ENCODE peak calls at places on chromosomes 4 and X, in four cellular contexts. S is prostate gland, M is Peyer's patch, C is heart left ventricle. R is an unnamed sample. For H3K27me3, the result is how much of the 10 kb centered on the place peaks cover.

GRCh38 chr4:184252136-184253071 is 34.7 kb upstream of the ENPP6 start:
- DNase-seq in S (no peak), M (no peak), C (no peak), R (peak)

GRCh38 chrX:142089193-142089592 is 115.9 kb downstream of the MAGEC2 start:
- DNase-seq in S (no peak), M (no peak), C (no peak), R (no peak)

GRCh38 chrX:1685460-1685859 is 70.6 kb downstream of the ASMT start:
- DNase-seq in S (no peak), M (no peak), C (no peak), R (peak)

GRCh38 chr4:103802766-103803165 is 83.0 kb upstream of the TACR3 start:
- DNase-seq in S (no peak), M (no peak), C (no peak), R (no peak)

GRCh38 chrX:144494069-144494468 is 610.2 kb downstream of the UBE2NL start:
- DNase-seq in S (no peak), M (no peak), C (no peak), R (no peak)

GRCh38 chr4:183936574-183937335 is 31.6 kb downstream of the STOX2 start:
- DNase-seq in S (no peak), M (no peak), C (no peak), R (no peak)

GRCh38 chr4:41209187-41209586 is 5.2 kb downstream of the APBB2 start:
- DNase-seq in S (no peak), M (peak), C (no peak), R (no peak)

GRCh38 chr4:39841894-39842293 is 135.8 kb downstream of the PDS5A start:
- DNase-seq in S (no peak), M (no peak), C (no peak), R (no peak)

GRCh38 chr4:147975325-147975724 is 243.4 kb downstream of the ARHGAP10 start:
- DNase-seq in S (no peak), M (no peak), C (no peak), R (no peak)

GRCh38 chr4:73250642-73251041 is 8.0 kb downstream of the ANKRD17 start:
- DNase-seq in S (no peak), M (no peak), C (no peak), R (no peak)

GRCh38 chr4:25861951-25862410 is 807 bp downstream of the SEL1L3 start:
- DNase-seq in S (peak), M (peak), C (no peak), R (no peak)

GRCh38 chrX:28549839-28550238 is 37.4 kb upstream of the IL1RAPL1 start:
- DNase-seq in S (no peak), M (no peak), C (no peak), R (no peak)

GRCh38 chrX:104697264-104697663 is 131.3 kb downstream of the IL1RAPL2 start:
- DNase-seq in S (no peak), M (no peak), C (no peak), R (no peak)

GRCh38 chr4:88802585-88803285 is 105.1 kb upstream of the NAP1L5 start:
- DNase-seq in S (no peak), M (no peak), C (no peak), R (no peak)

GRCh38 chr4:12729384-12729783 is 754.8 kb downstream of the RAB28 start:
- DNase-seq in S (no peak), M (no peak), C (no peak), R (no peak)

GRCh38 chr4:142282870-142283431 is 563.1 kb downstream of the INPP4B start:
- DNase-seq in S (no peak), M (no peak), C (no peak), R (no peak)

GRCh38 chrX:119398974-119399771 is at the start of gene SLC25A43:
- DNase-seq in S (no peak), M (peak), C (peak), R (no peak)

GRCh38 chr4:21949073-21949457 is 493 bp upstream of the KCNIP4 start:
- DNase-seq in S (no peak), M (peak), C (no peak), R (no peak)

GRCh38 chr4:22688236-22688635 is 4.5 kb upstream of the GBA3 start:
- DNase-seq in S (no peak), M (no peak), C (no peak), R (no peak)

GRCh38 chrX:80808854-80809493 is 703 bp downstream of the BRWD3 start:
- DNase-seq in S (peak), M (peak), C (peak), R (no peak)

GRCh38 chr4:78638324-78639172 is 87.0 kb downstream of the ANXA3 start:
- DNase-seq in S (no peak), M (no peak), C (no peak), R (no peak)

GRCh38 chr4:56976283-56976877 is 1.0 kb downstream of the NOA1 start:
- DNase-seq in S (peak), M (no peak), C (peak), R (no peak)

GRCh38 chr4:56979674-56980073 is 978 bp downstream of the POLR2B start:
- DNase-seq in S (no peak), M (peak), C (no peak), R (no peak)

GRCh38 chr4:56976878-56977320 is 507 bp downstream of the NOA1 start:
- DNase-seq in S (peak), M (peak), C (no peak), R (no peak)

GRCh38 chr4:56977321-56978012 is at the start of gene NOA1:
- DNase-seq in S (peak), M (peak), C (peak), R (peak)

DNA sequence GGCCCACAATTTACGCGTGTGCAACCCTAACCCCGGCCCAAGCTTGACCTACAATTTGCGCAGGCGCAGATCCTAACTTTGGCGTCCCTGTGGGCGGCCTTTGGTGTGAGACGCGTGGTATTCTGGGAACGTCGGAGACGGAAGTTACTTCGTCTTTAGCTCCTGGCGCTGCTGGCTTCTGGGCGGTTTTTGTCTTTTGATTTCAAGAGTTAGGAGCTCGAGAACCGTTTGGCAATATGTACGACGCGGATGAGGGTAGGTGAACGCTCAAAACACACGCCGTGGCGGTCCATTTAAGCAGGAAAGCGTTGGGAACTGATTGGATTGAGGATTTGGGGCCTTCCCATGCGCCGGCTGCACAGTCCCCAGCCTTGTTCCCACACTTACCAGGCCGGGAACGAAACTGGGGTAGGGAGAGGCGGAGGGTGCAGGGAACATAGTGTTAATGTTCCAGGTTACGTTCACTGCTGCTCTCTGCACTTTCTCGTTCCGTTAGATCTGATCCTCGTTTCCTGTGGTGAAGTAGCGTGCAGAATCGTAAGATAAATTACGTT is at the start of gene POLR2B:
- DNase-seq in S (peak), M (peak), C (peak), R (peak)
- TF ChIP-seq POLR2A in S (peak), M (peak), C (no peak), R (peak)

GRCh38 chr4:30718021-30718888 is 1.9 kb upstream of the PCDH7 start:
- DNase-seq in S (peak), M (peak), C (peak), R (no peak)
- H3K27me3 ChIP-seq in S (under half), M (under half), C (under half), R (under half)

GRCh38 chrX:16662402-16662801 is 12.4 kb downstream of the S100G start:
- DNase-seq in S (peak), M (no peak), C (no peak), R (no peak)
- TF ChIP-seq POLR2A in S (no peak), M (no peak), C (no peak), R (no peak)

GRCh38 chr4:47873877-47874571 is 36.2 kb upstream of the CORIN start:
- DNase-seq in S (no peak), M (no peak), C (no peak), R (no peak)
- H3K27me3 ChIP-seq in S (under half), M (under half), C (under half), R (under half)

GRCh38 chrX:49191033-49191871 is 5.1 kb upstream of the PRICKLE3 start:
- DNase-seq in S (peak), M (peak), C (peak), R (peak)
- TF ChIP-seq POLR2A in S (peak), M (peak), C (no peak), R (peak)

GRCh38 chr4:6443035-6444023 is 29.1 kb downstream of the PPP2R2C start:
- DNase-seq in S (no peak), M (peak), C (no peak), R (no peak)

GRCh38 chr4:6446130-6446482 is 26.3 kb downstream of the PPP2R2C start:
- DNase-seq in S (no peak), M (peak), C (no peak), R (no peak)

GRCh38 chr4:6445403-6446129 is 26.8 kb downstream of the PPP2R2C start:
- DNase-seq in S (no peak), M (no peak), C (no peak), R (no peak)

GRCh38 chr4:6442555-6442954 is 29.9 kb downstream of the PPP2R2C start:
- DNase-seq in S (no peak), M (no peak), C (no peak), R (no peak)

DNA sequence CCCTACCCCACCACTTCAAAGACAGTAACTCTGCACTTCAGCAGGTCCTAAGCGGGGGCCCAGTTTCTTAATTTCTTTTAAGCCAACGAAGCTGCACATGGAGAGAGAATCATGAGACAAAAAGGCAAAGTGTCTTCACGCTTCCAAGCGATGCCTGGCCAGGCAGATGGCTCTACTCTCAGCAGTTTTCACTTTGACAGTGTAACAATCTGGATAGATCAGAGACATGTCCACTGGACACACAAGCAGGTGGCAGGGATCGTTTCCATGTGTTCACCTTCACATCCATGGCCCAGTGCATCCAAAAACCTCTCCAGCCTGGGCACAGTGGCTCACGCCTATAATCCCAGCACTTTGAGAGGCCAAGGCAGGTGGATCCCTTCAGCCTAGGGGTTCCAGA is 27.8 kb downstream of the PPP2R2C start:
- DNase-seq in S (no peak), M (no peak), C (no peak), R (no peak)
- H3K27me3 ChIP-seq in S (under half), M (under half), C (under half), R (under half)

DNA sequence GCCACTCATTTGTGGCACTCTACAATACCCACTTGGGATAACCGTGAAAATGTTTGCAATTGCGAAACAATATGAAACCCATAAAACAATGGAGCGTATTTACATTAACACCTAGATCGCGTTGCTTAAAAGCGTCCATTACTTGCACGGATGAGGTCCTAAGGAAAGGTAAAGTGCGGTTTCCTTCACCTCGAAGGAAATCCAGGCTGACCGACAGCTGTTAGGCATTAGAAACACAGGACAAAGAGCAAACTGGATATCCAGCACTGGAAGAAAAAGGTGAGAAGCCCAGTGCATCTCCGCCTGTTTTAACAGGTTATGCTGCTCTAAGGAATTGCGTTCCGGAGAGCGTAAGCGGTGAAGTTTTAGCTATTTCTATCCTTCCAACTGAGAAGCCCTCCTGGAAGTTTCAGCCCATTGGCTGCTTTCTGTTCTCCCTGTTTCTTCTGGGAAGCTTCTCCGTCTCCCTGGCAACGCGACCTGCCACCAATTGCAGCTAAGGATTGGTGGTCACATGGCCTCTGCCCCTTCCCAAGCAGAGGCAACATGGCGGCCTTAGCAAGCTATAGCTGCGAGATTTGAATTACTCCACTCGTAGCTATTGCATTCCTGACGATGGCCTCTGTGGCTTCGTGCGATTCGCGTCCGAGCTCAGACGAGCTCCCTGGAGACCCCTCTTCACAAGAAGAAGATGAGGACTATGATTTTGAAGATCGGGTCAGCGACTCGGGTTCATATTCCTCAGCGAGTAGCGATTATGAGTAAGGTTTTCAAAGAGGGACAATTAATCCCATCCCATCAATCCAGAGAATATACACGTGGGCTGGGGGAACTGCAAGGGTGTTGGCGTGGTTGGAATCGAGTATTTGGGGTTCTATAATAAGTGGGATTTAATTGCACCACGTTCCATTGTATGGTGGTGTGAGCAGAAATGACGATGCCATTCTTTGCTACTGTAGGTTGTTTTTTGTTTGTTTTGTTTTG is at the start of gene INTU:
- DNase-seq in S (peak), M (peak), C (peak), R (peak)
- TF ChIP-seq POLR2A in S (no peak), M (no peak), C (no peak), R (no peak)

DNA sequence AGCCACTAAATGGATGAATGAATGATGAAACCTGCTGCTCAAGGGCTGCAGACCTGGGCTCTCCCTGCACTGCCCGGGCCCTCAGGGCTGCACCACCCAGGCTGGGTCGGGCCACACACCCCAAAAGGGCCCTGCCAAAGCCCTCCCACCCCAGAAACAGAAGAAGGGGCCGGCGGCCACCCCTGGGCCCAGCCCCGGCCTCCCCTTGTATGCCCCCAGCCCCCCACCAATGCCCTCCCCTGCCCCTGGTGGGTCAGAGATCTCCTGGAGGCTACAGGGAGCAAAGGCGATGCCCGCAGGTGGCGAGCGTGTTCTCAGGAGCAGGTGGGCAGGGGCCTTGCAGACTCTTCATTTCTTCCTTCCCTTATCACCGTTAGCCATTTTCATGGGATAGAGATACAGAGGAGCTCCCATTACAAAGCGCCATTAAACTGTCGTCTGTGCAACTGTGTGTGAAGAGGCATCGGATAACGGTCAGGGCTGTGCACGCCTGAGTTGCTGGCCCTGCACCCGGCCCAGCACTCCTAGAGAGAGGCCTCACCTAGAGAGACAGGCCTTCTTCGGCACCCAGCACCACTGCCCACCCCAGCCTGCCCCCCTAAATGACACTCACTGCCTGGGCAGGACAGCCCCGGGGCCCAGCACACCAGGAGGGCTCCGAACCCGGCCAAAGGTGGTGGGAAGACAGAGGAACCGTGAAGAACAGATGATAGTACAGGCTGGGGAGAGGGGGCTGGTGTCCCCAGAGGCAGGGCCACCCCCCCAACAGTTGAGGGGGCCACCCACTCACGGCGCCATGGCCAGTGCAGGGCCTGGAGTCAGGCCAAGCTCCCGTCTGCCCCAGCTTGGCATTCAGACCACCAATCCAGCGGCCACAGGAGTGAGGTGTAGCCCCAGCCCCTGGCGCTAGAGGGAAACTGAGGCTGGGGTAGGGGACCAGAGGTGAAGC is 133.7 kb downstream of the FAM53A start:
- DNase-seq in S (no peak), M (no peak), C (no peak), R (no peak)
- H3K27me3 ChIP-seq in S (under half), M (under half), C (under half), R (under half)

DNA sequence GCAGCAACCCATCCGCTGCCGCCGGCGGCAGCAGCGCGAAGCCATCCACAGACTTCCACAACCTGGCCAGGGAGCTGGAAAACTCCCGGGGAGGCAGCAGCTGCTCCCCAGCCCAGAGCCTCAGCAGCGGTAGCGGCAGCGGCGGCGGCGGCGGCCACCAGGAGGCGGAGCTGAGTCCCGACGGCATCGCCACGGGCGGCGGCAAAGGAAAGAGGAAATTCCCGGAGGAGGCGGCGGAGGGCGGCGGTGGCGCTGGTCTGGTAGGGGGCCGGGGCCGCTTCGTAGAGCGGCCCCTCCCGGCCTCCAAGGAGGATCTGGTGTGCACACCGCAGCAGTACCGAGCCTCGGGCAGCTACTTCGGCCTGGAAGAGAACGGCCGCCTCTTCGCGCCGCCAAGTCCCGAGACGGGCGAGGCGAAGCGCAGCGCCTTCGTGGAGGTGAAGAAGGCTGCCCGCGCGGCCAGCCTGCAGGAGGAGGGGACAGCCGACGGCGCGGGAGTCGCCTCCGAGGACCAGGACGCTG is 4.9 kb downstream of the PRDM8 start:
- DNase-seq in S (peak), M (peak), C (peak), R (no peak)
- TF ChIP-seq POLR2A in S (no peak), M (no peak), C (no peak), R (no peak)